ENCODE peak calls at places on chromosomes 2 and 18, in nine cellular contexts. L, I, X, R, T, Q, B, C and V are unnamed samples.

GRCh38 chr2:65320042-65320711 is 92.5 kb downstream of the ACTR2 start:
- DNase-seq in L (peak), I (no peak), X (peak), R (peak), T (no peak), Q (peak), B (no peak), C (no peak), V (no peak)

GRCh38 chr2:120237491-120237902 is 14.3 kb upstream of the TMEM185B start:
- DNase-seq in L (peak), I (no peak), X (peak), R (no peak), T (no peak), Q (peak), B (no peak), C (no peak), V (no peak)

GRCh38 chr2:181877181-181877664 is 14.3 kb upstream of the ITPRID2 start:
- DNase-seq in L (no peak), I (no peak), X (no peak), R (no peak), T (no peak), Q (no peak), B (no peak), C (no peak), V (no peak)

GRCh38 chr2:157155992-157156391 is 101.5 kb upstream of the GALNT5 start:
- DNase-seq in L (no peak), I (no peak), X (no peak), R (no peak), T (no peak), Q (no peak), B (no peak), C (no peak), V (no peak)

GRCh38 chr18:9337875-9338274 is 3.3 kb downstream of the TWSG1 start:
- DNase-seq in L (no peak), I (no peak), X (peak), R (no peak), T (no peak), Q (peak), B (no peak), C (no peak), V (no peak)

GRCh38 chr18:8699948-8700347 is 5.4 kb upstream of the MTCL1 start:
- DNase-seq in L (peak), I (no peak), X (no peak), R (no peak), T (no peak), Q (no peak), B (no peak), C (no peak), V (no peak)

GRCh38 chr2:12057436-12058166 is 311.2 kb downstream of the LPIN1 start:
- DNase-seq in L (no peak), I (no peak), X (peak), R (no peak), T (peak), Q (peak), B (no peak), C (no peak), V (peak)

GRCh38 chr2:15946983-15947382 is 6.6 kb downstream of the MYCN start:
- DNase-seq in L (no peak), I (no peak), X (no peak), R (no peak), T (no peak), Q (no peak), B (no peak), C (no peak), V (no peak)